ENCODE peak calls at places on chromosomes 13 and 19, in four cellular contexts. R is SJSA1; F is CD4-positive, CD25-positive, alpha-beta regulatory T cell; D is pancreas. J is an unnamed sample.

GRCh38 chr13:40589285-40590109 is 76.9 kb downstream of the FOXO1 start:
- DNase-seq in F (no peak), D (no peak), R (peak; percentile 51), J (no peak)

GRCh38 chr19:43784981-43785808 is 4.4 kb upstream of the KCNN4 start:
- DNase-seq in R (peak; percentile 69), F (peak; percentile 66), D (peak; percentile 63), J (peak; percentile 77)

GRCh38 chr13:66237411-66238062 is 992.6 kb downstream of the PCDH9 start:
- DNase-seq in F (no peak), D (no peak), R (no peak), J (no peak)

GRCh38 chr19:45346449-45346848 is 5.9 kb downstream of the KLC3 start:
- DNase-seq in F (no peak), R (no peak), D (no peak), J (no peak)

GRCh38 chr13:27424246-27425150 is at the start of gene GTF3A:
- DNase-seq in F (peak; percentile 92), D (peak; percentile 98), R (peak; percentile 71), J (peak; percentile 85)

GRCh38 chr19:56404705-56405056 is 549 bp downstream of the ZNF583 start:
- DNase-seq in R (no peak), F (no peak), D (no peak), J (no peak)

GRCh38 chr19:55114566-55115145 is 2.8 kb downstream of the PPP1R12C start:
- DNase-seq in D (no peak), F (no peak), R (no peak), J (no peak)

GRCh38 chr13:41370736-41371135 is 59.7 kb downstream of the NAA16 start:
- DNase-seq in F (no peak), R (no peak), D (no peak), J (no peak)

GRCh38 chr13:92074658-92075057 is 676.2 kb downstream of the GPC5 start:
- DNase-seq in R (no peak), F (no peak), D (no peak), J (no peak)

GRCh38 chr19:10424011-10424637 is 3.8 kb downstream of the PDE4A start:
- DNase-seq in F (peak; percentile 61), D (peak; percentile 97), R (peak; percentile 97), J (peak; percentile 91)

GRCh38 chr19:45166723-45167252 is 6.0 kb upstream of the NKPD1 start:
- DNase-seq in F (no peak), R (no peak), D (no peak), J (no peak)

GRCh38 chr19:49200238-49200862 is 42.8 kb downstream of the TRPM4 start:
- DNase-seq in F (no peak), R (no peak), D (no peak), J (peak; percentile 31)

GRCh38 chr13:27446986-27447583 is 3.3 kb downstream of the MTIF3 start:
- DNase-seq in D (no peak), F (peak; percentile 61), R (no peak), J (no peak)

GRCh38 chr19:15469513-15470297 is 5.4 kb upstream of the RASAL3 start:
- DNase-seq in F (no peak), D (no peak), R (no peak), J (no peak)

GRCh38 chr19:51246153-51246552 is 4.7 kb upstream of the SIGLECL1 start:
- DNase-seq in R (no peak), F (no peak), D (no peak), J (no peak)

GRCh38 chr19:3980353-3981251 is 4.7 kb downstream of the EEF2 start:
- DNase-seq in D (no peak), R (no peak), F (no peak), J (peak; percentile 18)
- H3K4me3 ChIP-seq in D (no peak overlapping the region), R (no peak overlapping the region), F (no peak overlapping the region), J (no peak overlapping the region)

GRCh38 chr19:46788968-46789338 is 559 bp upstream of the SLC1A5 start:
- DNase-seq in D (no peak), F (no peak), R (no peak), J (no peak)
- H3K4me1 ChIP-seq in D (peaks cover 4% of the 10 kb centered on the region), F (peaks cover 58% of the 10 kb centered on the region), R (peaks cover 52% of the 10 kb centered on the region), J (peaks cover 19% of the 10 kb centered on the region)

GRCh38 chr13:30367296-30367695 is 55.0 kb upstream of the UBE2L5 start:
- DNase-seq in R (no peak), D (no peak), F (no peak), J (no peak)

GRCh38 chr13:30371649-30372265 is 50.5 kb upstream of the UBE2L5 start:
- DNase-seq in R (peak; percentile 45), D (no peak), F (peak; percentile 77), J (no peak)

GRCh38 chr13:30370146-30370545 is 52.1 kb upstream of the UBE2L5 start:
- DNase-seq in D (no peak), F (no peak), R (no peak), J (no peak)

GRCh38 chr13:30373727-30374126 is 48.6 kb upstream of the UBE2L5 start:
- DNase-seq in F (no peak), R (no peak), D (no peak), J (no peak)

DNA sequence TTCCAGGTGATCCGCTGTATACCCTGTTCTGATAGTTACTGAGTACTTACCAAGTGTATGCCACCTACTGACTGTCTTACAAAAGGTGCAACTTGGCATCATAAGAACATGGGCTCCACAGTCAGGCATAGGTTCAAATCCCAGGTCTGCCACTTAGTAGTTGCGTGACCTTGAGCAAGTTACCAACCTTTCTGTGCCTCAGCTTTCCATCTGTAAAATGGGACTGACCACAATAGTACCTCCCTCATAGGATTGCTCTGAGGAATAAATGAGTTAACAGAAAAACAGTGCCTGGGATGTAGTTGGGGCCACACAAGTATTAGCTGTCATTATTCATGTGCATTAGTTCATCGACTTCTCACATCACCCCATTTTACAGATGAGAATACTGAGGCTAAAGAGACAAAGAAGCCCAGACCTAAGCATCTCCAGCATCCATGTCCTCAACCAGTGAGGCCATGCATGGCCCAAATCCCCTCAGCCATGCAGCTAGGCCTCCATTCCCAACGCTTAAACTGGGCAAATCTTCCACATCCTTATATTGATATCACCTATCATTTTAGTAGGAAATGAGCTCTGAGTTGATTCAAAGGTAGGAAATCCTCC is 51.3 kb upstream of the UBE2L5 start:
- DNase-seq in F (no peak), D (no peak), R (no peak), J (no peak)
- H3K4me3 ChIP-seq in F (peak overlapping the region; percentile 85), D (no peak overlapping the region), R (no peak overlapping the region), J (no peak overlapping the region)

GRCh38 chr19:38684862-38685665 is 37.6 kb downstream of the ACTN4 start:
- DNase-seq in D (peak; percentile 47), R (no peak), F (no peak), J (peak; percentile 28)
- H3K4me1 ChIP-seq in D (peaks cover 50% of the 10 kb centered on the region), R (peaks cover 86% of the 10 kb centered on the region), F (peaks cover 72% of the 10 kb centered on the region), J (peaks cover 55% of the 10 kb centered on the region)

DNA sequence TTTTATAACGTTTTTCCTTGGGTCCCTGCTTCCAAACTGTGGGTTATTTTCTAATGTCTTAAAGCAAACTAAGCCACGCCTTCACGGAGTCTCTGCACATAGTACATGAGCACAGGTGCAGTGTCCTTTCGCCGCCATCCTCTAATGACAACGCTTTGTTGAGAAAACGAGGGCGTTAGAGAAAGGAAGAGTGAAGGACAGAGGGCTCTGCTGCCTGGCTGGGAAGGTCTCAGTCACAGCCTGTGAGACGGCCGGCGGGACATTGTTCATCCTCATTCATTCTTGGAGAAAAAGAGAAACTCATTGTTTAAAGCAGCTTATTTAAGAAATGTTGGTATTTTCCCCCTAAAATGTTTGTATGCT is 9.5 kb downstream of the IL17D start:
- DNase-seq in R (no peak), F (no peak), D (no peak), J (no peak)
- H3K4me3 ChIP-seq in R (peak overlapping the region; percentile 12), F (no peak overlapping the region), D (peak overlapping the region; percentile 12), J (peak overlapping the region; percentile 41)

DNA sequence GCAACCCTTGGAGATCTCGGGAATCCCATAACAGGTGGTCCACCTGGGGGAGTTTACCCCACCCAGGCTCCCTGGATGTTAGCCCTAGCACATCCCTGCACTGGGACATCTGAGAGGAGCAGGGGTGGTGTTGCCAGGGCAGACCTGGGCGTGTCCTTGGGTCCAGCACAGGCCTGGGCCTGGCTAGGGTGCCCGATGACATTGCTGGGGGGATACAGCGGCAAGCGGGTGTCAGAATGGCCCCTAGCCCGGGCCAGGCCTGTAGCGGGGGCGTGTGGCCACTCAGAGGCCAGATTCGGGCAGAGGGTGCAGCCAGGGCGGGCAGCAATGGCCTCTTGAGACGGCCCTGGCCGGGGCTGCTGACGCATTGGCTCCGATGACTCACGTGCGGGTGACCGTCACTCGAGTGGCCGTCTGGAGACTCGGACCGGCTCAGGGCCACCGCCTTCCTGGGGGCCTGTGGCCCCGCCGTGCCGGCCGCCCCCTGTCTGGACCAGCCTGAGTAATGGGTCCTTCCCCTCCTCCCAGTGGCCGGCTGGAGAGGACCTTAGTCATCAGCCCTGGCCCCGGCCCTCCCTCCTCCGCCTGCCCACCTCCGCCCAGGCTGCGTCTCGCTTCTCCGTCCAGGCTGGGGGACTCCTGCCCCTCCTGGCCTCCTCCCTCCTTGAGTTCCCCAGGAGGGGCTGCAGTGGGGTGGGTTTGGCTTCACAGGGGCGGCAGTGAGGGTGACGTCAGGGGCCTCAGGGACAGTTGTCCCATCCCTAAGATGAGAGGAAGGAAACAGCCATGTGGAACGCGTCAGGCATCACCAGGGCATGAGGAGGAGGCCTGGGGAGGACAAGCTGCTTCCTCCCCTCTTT is 23.2 kb upstream of the CRTC1 start:
- DNase-seq in R (peak; percentile 92), F (no peak), D (no peak), J (peak; percentile 95)
- H3K4me1 ChIP-seq in R (peaks cover 27% of the 10 kb centered on the region), F (peaks cover 5% of the 10 kb centered on the region), D (no peaks in the 10 kb centered on the region), J (peaks cover 16% of the 10 kb centered on the region)

GRCh38 chr13:100262404-100262803 is 173.5 kb downstream of the PCCA start:
- DNase-seq in D (no peak), F (no peak), R (no peak), J (no peak)

GRCh38 chr13:100269837-100270236 is 180.9 kb downstream of the PCCA start:
- DNase-seq in R (peak; percentile 68), F (no peak), D (peak; percentile 61), J (peak; percentile 94)

DNA sequence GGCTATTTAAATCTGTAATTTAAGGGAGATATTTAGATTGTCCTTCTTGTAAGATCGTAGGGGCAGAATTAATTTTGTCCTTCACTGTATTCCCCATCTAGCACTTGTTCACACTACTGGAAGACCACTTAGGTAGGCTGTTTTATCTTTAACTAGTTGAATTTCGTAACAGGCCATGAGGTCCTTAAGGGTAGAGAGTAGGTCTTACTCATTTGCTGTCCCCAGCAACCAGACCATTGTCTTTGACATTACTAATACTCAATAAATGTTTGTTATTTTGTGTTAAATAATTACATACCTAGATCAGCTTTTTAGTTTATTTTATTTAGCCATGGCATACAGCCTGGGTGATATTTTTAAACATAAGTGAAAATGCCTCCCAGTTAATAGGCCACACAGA is 177.1 kb downstream of the PCCA start:
- DNase-seq in F (no peak), R (no peak), D (no peak), J (no peak)
- H3K4me3 ChIP-seq in F (no peak overlapping the region), R (no peak overlapping the region), D (no peak overlapping the region), J (no peak overlapping the region)

GRCh38 chr13:114124486-114124885 is 7.9 kb downstream of the RASA3 start:
- DNase-seq in R (no peak), D (no peak), F (no peak), J (no peak)
- H3K4me1 ChIP-seq in R (peaks cover 32% of the 10 kb centered on the region), D (no peaks in the 10 kb centered on the region), F (peaks cover 91% of the 10 kb centered on the region), J (peaks cover 4% of the 10 kb centered on the region)